ENCODE peak calls at places on chromosomes 3 and 15, in seven cellular contexts. Q, V, R, L, T, N and O are unnamed samples.
A peak's percentile ranks its signal among the peaks of the same experiment; 100 is the strongest.

GRCh38 chr3:107933450-107933849 is 157.4 kb downstream of the CD47 start:
- DNase-seq in Q (no peak), V (no peak), R (no peak), L (no peak), T (no peak), N (no peak), O (no peak)

GRCh38 chr3:155504682-155505081 is 211.2 kb upstream of the STRIT1 start:
- DNase-seq in Q (no peak), V (no peak), R (no peak), L (peak; percentile 40), T (no peak), N (no peak), O (no peak)

GRCh38 chr3:4492240-4493007 is 724 bp upstream of the ITPR1 start:
- DNase-seq in Q (peak; percentile 79), V (peak; percentile 57), R (no peak), L (peak; percentile 62), T (peak; percentile 78), N (peak; percentile 61), O (peak; percentile 37)

GRCh38 chr3:14902719-14903118 is 44.7 kb upstream of the NR2C2 start:
- DNase-seq in Q (peak; percentile 87), V (no peak), R (no peak), L (peak; percentile 49), T (no peak), N (no peak), O (no peak)

GRCh38 chr15:48052871-48053383 is 67.9 kb upstream of the SLC24A5 start:
- DNase-seq in Q (no peak), V (no peak), R (no peak), L (no peak), T (peak; percentile 4), N (no peak), O (no peak)

GRCh38 chr15:39462691-39463090 is 118.2 kb upstream of the THBS1 start:
- DNase-seq in Q (no peak), V (no peak), R (no peak), L (no peak), T (peak; percentile 79), N (peak; percentile 45), O (no peak)

GRCh38 chr15:53982876-53983275 is 4.6 kb downstream of the UNC13C start:
- DNase-seq in Q (no peak), V (no peak), R (no peak), L (no peak), T (no peak), N (no peak), O (no peak)

GRCh38 chr15:31488437-31489204 is 162.0 kb downstream of the KLF13 start:
- DNase-seq in Q (no peak), V (peak; percentile 46), R (peak; percentile 92), L (peak; percentile 82), T (peak; percentile 94), N (peak; percentile 90), O (peak; percentile 48)

GRCh38 chr3:84717894-84718293 is 240.9 kb upstream of the CADM2 start:
- DNase-seq in Q (no peak), V (no peak), R (no peak), L (no peak), T (no peak), N (no peak), O (no peak)

GRCh38 chr3:152328841-152329240 is 60.1 kb downstream of the MBNL1 start:
- DNase-seq in Q (no peak), V (no peak), R (no peak), L (no peak), T (peak; percentile 89), N (peak; percentile 85), O (no peak)

GRCh38 chr3:46905661-46906451 is 28.3 kb downstream of the PTH1R start:
- DNase-seq in Q (no peak), V (no peak), R (no peak), L (no peak), T (no peak), N (no peak), O (no peak)

GRCh38 chr3:32733631-32734229 is 48.7 kb downstream of the CNOT10 start:
- DNase-seq in Q (no peak), V (no peak), R (no peak), L (no peak), T (peak; percentile 61), N (peak; percentile 42), O (no peak)

GRCh38 chr3:125107384-125107783 is 51.6 kb upstream of the HEG1 start:
- DNase-seq in Q (no peak), V (no peak), R (no peak), L (no peak), T (no peak), N (no peak), O (no peak)

GRCh38 chr3:125102470-125102869 is 46.7 kb upstream of the HEG1 start:
- DNase-seq in Q (no peak), V (no peak), R (no peak), L (no peak), T (no peak), N (no peak), O (no peak)

GRCh38 chr3:125105116-125105515 is 49.3 kb upstream of the HEG1 start:
- DNase-seq in Q (no peak), V (no peak), R (no peak), L (no peak), T (no peak), N (no peak), O (no peak)

GRCh38 chr3:125103406-125103805 is 47.6 kb upstream of the HEG1 start:
- DNase-seq in Q (no peak), V (no peak), R (no peak), L (no peak), T (no peak), N (no peak), O (no peak)

DNA sequence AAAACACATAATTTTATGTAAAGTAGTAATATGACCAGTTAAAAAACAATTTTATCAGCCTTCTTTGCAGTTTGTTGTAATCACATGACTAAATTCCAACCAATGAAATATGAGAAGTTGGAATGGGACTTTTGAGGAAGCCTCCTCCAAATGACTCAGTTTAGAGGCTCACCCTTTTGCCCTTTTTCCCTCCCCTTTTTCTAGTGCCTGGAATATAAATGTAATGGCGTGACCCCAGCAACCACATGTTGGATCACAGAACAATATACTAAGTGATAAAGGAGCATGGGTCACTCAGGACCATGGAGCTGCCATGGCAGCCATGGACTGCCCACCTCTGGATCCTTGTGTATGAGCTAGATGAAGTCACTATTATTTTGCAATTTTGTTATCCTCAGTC is 48.8 kb upstream of the HEG1 start:
- DNase-seq in Q (no peak), V (no peak), R (no peak), L (no peak), T (peak; percentile 44), N (no peak), O (no peak)
- TF ChIP-seq CTCF in Q (no peak), V (no peak), R (no peak), L (no peak), T (no peak), N (no peak), O (no peak)

DNA sequence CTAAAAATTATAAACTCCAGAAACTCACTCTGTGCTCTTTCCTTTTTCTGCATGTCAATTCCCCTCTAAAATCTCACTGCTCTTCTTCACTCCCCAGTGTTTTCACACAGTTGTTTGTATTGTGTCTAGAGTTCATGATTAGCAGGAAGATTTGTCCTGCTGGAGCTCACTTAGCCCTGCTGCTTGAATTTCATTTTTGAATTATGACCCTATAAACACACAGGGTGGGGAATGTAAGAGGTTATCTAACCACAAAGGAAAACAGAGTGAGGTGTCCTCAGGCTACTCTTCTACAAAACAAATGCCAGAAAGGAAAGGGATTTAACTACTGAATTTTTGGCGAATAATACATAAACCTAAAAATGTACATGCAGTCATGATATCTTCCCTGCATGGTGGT is 215.2 kb upstream of the CNTN4 start:
- DNase-seq in Q (no peak), V (no peak), R (no peak), L (no peak), T (no peak), N (no peak), O (no peak)
- TF ChIP-seq CTCF in Q (no peak), V (no peak), R (no peak), L (no peak), T (no peak), N (no peak), O (no peak)

DNA sequence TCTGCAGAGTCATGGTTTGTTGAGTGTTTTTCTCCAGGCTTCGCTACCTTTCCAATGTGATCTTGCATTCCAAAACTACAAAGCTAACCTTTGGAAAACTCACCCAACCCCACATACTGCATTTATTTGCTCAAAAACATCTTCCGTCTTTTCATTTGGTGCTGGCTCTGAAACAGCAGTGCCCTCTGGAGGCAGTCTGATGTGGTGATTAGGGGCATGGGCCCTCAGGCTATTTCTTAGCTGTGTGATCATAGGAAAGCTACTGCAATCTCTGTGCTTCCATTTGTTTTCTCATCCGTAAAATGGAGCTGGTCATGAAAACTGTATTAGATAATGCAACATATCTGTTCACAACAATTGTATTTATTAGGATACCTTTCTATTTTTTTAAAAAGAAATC is 47.0 kb downstream of the MTHFS start:
- DNase-seq in Q (no peak), V (peak; percentile 37), R (no peak), L (peak; percentile 35), T (peak; percentile 78), N (peak; percentile 58), O (peak; percentile 58)
- TF ChIP-seq CTCF in Q (no peak), V (peak; percentile 60), R (no peak), L (peak; percentile 21), T (peak; percentile 77), N (peak; percentile 94), O (peak; percentile 49)

DNA sequence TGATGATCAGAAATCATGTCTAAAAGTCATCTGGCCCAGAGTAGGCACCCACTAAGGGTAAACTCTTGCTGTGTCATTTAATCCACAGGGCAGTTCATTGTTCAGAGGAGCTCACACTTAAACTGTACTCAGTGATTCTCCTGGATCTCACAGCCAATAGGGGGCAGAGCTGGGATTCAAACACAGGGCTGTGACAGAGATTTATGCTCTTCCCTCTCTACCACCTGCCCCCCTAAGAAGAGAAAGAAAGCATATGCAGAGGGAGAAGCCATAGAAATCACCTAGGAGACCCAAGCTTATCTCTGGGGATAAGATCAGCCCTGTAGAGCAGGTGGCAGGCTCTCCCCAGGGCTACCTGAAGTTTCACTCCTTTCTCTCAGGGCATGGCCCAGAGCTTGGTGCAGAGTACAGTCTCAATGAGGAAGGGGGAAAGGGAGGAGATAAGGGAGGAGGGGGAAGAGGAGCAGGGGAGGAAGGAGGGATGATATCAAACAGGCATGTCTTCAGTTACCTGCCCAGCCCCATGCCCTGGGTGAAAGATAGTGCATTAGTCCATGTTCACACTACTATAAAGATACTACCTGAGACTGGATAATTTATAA is 51.8 kb upstream of the ADPGK start:
- DNase-seq in Q (no peak), V (no peak), R (no peak), L (no peak), T (no peak), N (no peak), O (no peak)
- TF ChIP-seq CTCF in Q (peak; percentile 15), V (no peak), R (no peak), L (no peak), T (peak; percentile 19), N (peak; percentile 40), O (no peak)

GRCh38 chr15:74793135-74794028 is 11.5 kb downstream of the CSK start:
- DNase-seq in Q (no peak), V (no peak), R (no peak), L (no peak), T (no peak), N (no peak), O (no peak)
- TF ChIP-seq CTCF in Q (no peak), V (no peak), R (no peak), L (no peak), T (no peak), N (no peak), O (no peak)

GRCh38 chr15:101694261-101694660 is 30.0 kb downstream of the TARS3 start:
- DNase-seq in Q (no peak), V (no peak), R (no peak), L (no peak), T (no peak), N (no peak), O (no peak)
- TF ChIP-seq CTCF in Q (no peak), V (no peak), R (no peak), L (no peak), T (no peak), N (no peak), O (no peak)

GRCh38 chr15:23497710-23498111 is 50.7 kb upstream of the GOLGA6L2 start:
- DNase-seq in Q (no peak), V (peak; percentile 8), R (no peak), L (no peak), T (peak; percentile 18), N (peak; percentile 8), O (peak; percentile 16)
- TF ChIP-seq CTCF in Q (no peak), V (no peak), R (no peak), L (no peak), T (peak; percentile 41), N (peak; percentile 41), O (peak; percentile 55)